ENCODE peak calls at places on chromosomes 11 and 22, in six cellular contexts. One of them, this sample, is unnamed.

GRCh38 chr11:1882265-1883238 is 9.1 kb downstream of the PRR33 start:
- DNase-seq in endothelial cell of umbilical vein: peak; percentile 60
- DNase-seq in K562: peak; percentile 91
- DNase-seq in HepG2: peak; percentile 49
- DNase-seq in GM12878: no peak
- DNase-seq in A549: peak; percentile 73
- DNase-seq in this sample: peak; percentile 81

GRCh38 chr11:71336176-71336995 is 84.0 kb upstream of the SHANK2 start:
- DNase-seq in endothelial cell of umbilical vein: no peak
- DNase-seq in K562: no peak
- DNase-seq in HepG2: no peak
- DNase-seq in GM12878: no peak
- DNase-seq in A549: peak; percentile 10
- DNase-seq in this sample: no peak

GRCh38 chr22:30205281-30206115 is 41.1 kb downstream of the LIF start:
- DNase-seq in endothelial cell of umbilical vein: no peak
- DNase-seq in K562: no peak
- DNase-seq in HepG2: peak; percentile 40
- DNase-seq in GM12878: no peak
- DNase-seq in A549: peak; percentile 99
- DNase-seq in this sample: peak; percentile 82

GRCh38 chr11:47248304-47248663 is 330 bp downstream of the ACP2 start:
- DNase-seq in endothelial cell of umbilical vein: no peak
- DNase-seq in K562: no peak
- DNase-seq in HepG2: no peak
- DNase-seq in GM12878: peak; percentile 39
- DNase-seq in A549: no peak
- DNase-seq in this sample: no peak

GRCh38 chr11:80194625-80195024 is 753.8 kb upstream of the TENM4 start:
- DNase-seq in endothelial cell of umbilical vein: no peak
- DNase-seq in K562: no peak
- DNase-seq in HepG2: no peak
- DNase-seq in GM12878: no peak
- DNase-seq in A549: no peak
- DNase-seq in this sample: no peak

GRCh38 chr11:103110406-103110805 is 1.2 kb downstream of the DYNC2H1 start:
- DNase-seq in endothelial cell of umbilical vein: peak; percentile 21
- DNase-seq in K562: no peak
- DNase-seq in HepG2: no peak
- DNase-seq in GM12878: no peak
- DNase-seq in A549: peak; percentile 12
- DNase-seq in this sample: no peak

GRCh38 chr11:47345890-47346563 is 6.5 kb downstream of the MYBPC3 start:
- DNase-seq in endothelial cell of umbilical vein: no peak
- DNase-seq in K562: no peak
- DNase-seq in HepG2: no peak
- DNase-seq in GM12878: no peak
- DNase-seq in A549: no peak
- DNase-seq in this sample: no peak

GRCh38 chr11:44611687-44612437 is 46.4 kb downstream of the CD82 start:
- DNase-seq in endothelial cell of umbilical vein: no peak
- DNase-seq in K562: no peak
- DNase-seq in HepG2: no peak
- DNase-seq in GM12878: peak; percentile 86
- DNase-seq in A549: no peak
- DNase-seq in this sample: no peak

GRCh38 chr22:18034076-18034475 is 9.7 kb upstream of the MICAL3 start:
- DNase-seq in endothelial cell of umbilical vein: no peak
- DNase-seq in K562: no peak
- DNase-seq in HepG2: no peak
- DNase-seq in GM12878: no peak
- DNase-seq in A549: no peak
- DNase-seq in this sample: no peak

GRCh38 chr11:35006389-35007128 is 90.1 kb downstream of the PDHX start:
- DNase-seq in endothelial cell of umbilical vein: no peak
- DNase-seq in K562: no peak
- DNase-seq in HepG2: no peak
- DNase-seq in GM12878: peak; percentile 95
- DNase-seq in A549: no peak
- DNase-seq in this sample: peak; percentile 80

GRCh38 chr11:128544625-128545024 is 42.7 kb downstream of the ETS1 start:
- DNase-seq in endothelial cell of umbilical vein: peak; percentile 46
- DNase-seq in K562: no peak
- DNase-seq in HepG2: no peak
- DNase-seq in GM12878: no peak
- DNase-seq in A549: no peak
- DNase-seq in this sample: no peak

GRCh38 chr11:119422505-119423416 is at the start of gene THY1:
- DNase-seq in endothelial cell of umbilical vein: no peak
- DNase-seq in K562: no peak
- DNase-seq in HepG2: no peak
- DNase-seq in GM12878: no peak
- DNase-seq in A549: no peak
- DNase-seq in this sample: no peak

GRCh38 chr11:95115597-95115996 is 26.0 kb downstream of the ENDOD1 start:
- DNase-seq in endothelial cell of umbilical vein: no peak
- DNase-seq in K562: no peak
- DNase-seq in HepG2: no peak
- DNase-seq in GM12878: no peak
- DNase-seq in A549: no peak
- DNase-seq in this sample: no peak

GRCh38 chr22:26064048-26064447 is 105.2 kb upstream of the SEZ6L start:
- DNase-seq in endothelial cell of umbilical vein: no peak
- DNase-seq in K562: no peak
- DNase-seq in HepG2: no peak
- DNase-seq in GM12878: no peak
- DNase-seq in A549: no peak
- DNase-seq in this sample: no peak

GRCh38 chr11:66879583-66879982 is 22.7 kb downstream of the LRFN4 start:
- DNase-seq in endothelial cell of umbilical vein: no peak
- DNase-seq in K562: no peak
- DNase-seq in HepG2: no peak
- DNase-seq in GM12878: no peak
- DNase-seq in A549: no peak
- DNase-seq in this sample: no peak

GRCh38 chr22:29190051-29190450 is 15.6 kb upstream of the EMID1 start:
- DNase-seq in endothelial cell of umbilical vein: no peak
- DNase-seq in K562: no peak
- DNase-seq in HepG2: no peak
- DNase-seq in GM12878: no peak
- DNase-seq in A549: no peak
- DNase-seq in this sample: no peak

GRCh38 chr22:46045459-46046298 is 68.7 kb upstream of the WNT7B start:
- DNase-seq in endothelial cell of umbilical vein: no peak
- DNase-seq in K562: no peak
- DNase-seq in HepG2: no peak
- DNase-seq in GM12878: no peak
- DNase-seq in A549: no peak
- DNase-seq in this sample: no peak

GRCh38 chr11:130709531-130709930 is 206.7 kb downstream of the SNX19 start:
- DNase-seq in endothelial cell of umbilical vein: no peak
- DNase-seq in K562: no peak
- DNase-seq in HepG2: no peak
- DNase-seq in GM12878: no peak
- DNase-seq in A549: no peak
- DNase-seq in this sample: no peak

GRCh38 chr22:31977141-31977781 is 32.9 kb downstream of the YWHAH start:
- DNase-seq in endothelial cell of umbilical vein: peak; percentile 48
- DNase-seq in K562: peak; percentile 61
- DNase-seq in HepG2: peak; percentile 62
- DNase-seq in GM12878: peak; percentile 24
- DNase-seq in A549: peak; percentile 72
- DNase-seq in this sample: peak; percentile 77

GRCh38 chr22:22802346-22802970 is 85.2 kb upstream of the IGLL5 start:
- DNase-seq in endothelial cell of umbilical vein: no peak
- DNase-seq in K562: peak; percentile 94
- DNase-seq in HepG2: no peak
- DNase-seq in GM12878: no peak
- DNase-seq in A549: peak; percentile 14
- DNase-seq in this sample: peak; percentile 60

GRCh38 chr11:133507185-133507584 is 25.1 kb downstream of the OPCML start:
- DNase-seq in endothelial cell of umbilical vein: no peak
- DNase-seq in K562: no peak
- DNase-seq in HepG2: no peak
- DNase-seq in GM12878: no peak
- DNase-seq in A549: no peak
- DNase-seq in this sample: no peak

GRCh38 chr22:42074153-42074750 is at the start of gene PHETA2:
- DNase-seq in endothelial cell of umbilical vein: peak; percentile 49
- DNase-seq in K562: no peak
- DNase-seq in HepG2: no peak
- DNase-seq in GM12878: no peak
- DNase-seq in A549: no peak
- DNase-seq in this sample: no peak

GRCh38 chr11:66722745-66723651 is 6.0 kb downstream of the SPTBN2 start:
- DNase-seq in endothelial cell of umbilical vein: no peak
- DNase-seq in K562: no peak
- DNase-seq in HepG2: no peak
- DNase-seq in GM12878: no peak
- DNase-seq in A549: no peak
- DNase-seq in this sample: no peak

GRCh38 chr11:14687943-14688627 is 44.5 kb downstream of the PDE3B start:
- DNase-seq in endothelial cell of umbilical vein: no peak
- DNase-seq in K562: no peak
- DNase-seq in HepG2: peak; percentile 54
- DNase-seq in GM12878: no peak
- DNase-seq in A549: peak; percentile 16
- DNase-seq in this sample: no peak

GRCh38 chr22:38348751-38349496 is 31.7 kb upstream of the CSNK1E start:
- DNase-seq in endothelial cell of umbilical vein: no peak
- DNase-seq in K562: no peak
- DNase-seq in HepG2: no peak
- DNase-seq in GM12878: no peak
- DNase-seq in A549: no peak
- DNase-seq in this sample: no peak
- TF ChIP-seq MYC in endothelial cell of umbilical vein: no peak
- TF ChIP-seq MYC in K562: no peak
- TF ChIP-seq MYC in HepG2: no peak
- TF ChIP-seq MYC in GM12878: no peak
- TF ChIP-seq MYC in A549: no peak
- TF ChIP-seq MYC in this sample: no peak

DNA sequence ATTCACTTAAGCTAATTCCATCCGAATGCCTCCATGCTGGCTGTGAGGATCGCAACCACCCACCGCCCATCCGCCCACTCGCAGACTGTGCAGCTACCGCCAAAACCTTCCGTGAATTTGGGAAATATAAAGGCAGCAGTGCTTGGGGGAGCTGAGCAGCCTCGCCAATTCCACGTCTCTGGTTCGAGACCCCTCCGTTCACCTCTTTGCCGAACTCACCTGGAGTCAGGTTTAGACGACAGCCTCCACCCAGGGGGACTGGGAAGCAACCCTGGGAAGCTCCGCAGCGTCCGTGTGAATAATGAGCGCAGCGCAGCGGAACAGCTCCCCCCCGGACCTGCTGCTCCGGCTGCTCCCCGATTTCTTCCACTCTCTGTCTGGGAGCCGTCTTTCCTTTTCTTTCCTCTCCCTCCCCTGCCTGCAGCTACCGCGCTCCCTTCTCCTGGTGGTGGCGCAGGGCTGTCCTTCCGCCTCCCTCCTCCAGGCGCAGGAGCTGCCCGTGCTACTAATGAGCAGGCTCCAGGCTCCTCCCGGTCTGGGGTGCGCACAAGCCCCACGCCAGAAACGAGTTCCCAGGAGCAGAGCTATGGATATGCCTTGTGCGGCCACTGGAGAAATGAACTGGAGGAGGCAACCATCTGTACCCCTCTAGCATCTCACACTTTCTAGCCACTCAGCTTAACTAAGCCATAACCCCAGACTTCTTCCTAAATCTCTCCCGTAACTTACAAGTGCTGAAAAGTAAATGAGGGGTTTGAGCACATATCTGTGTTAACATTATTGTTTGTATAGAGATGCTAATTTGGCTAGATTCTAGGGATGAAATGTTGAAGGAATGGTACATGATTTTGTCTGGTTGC is 107.3 kb downstream of the XKR3 start:
- DNase-seq in endothelial cell of umbilical vein: no peak
- DNase-seq in K562: no peak
- DNase-seq in HepG2: no peak
- DNase-seq in GM12878: no peak
- DNase-seq in A549: no peak
- DNase-seq in this sample: no peak
- TF ChIP-seq CTCF in endothelial cell of umbilical vein: no peak
- TF ChIP-seq CTCF in K562: peak; percentile 94
- TF ChIP-seq CTCF in HepG2: no peak
- TF ChIP-seq CTCF in GM12878: no peak
- TF ChIP-seq CTCF in A549: no peak
- TF ChIP-seq CTCF in this sample: no peak

GRCh38 chr11:83158965-83159900 is 2.3 kb downstream of the PCF11 start:
- DNase-seq in endothelial cell of umbilical vein: peak; percentile 24
- DNase-seq in K562: no peak
- DNase-seq in HepG2: no peak
- DNase-seq in GM12878: no peak
- DNase-seq in A549: no peak
- DNase-seq in this sample: no peak

GRCh38 chr11:83162377-83162776 is 5.4 kb downstream of the PCF11 start:
- DNase-seq in endothelial cell of umbilical vein: no peak
- DNase-seq in K562: no peak
- DNase-seq in HepG2: no peak
- DNase-seq in GM12878: no peak
- DNase-seq in A549: no peak
- DNase-seq in this sample: no peak

GRCh38 chr11:83161610-83162199 is 4.8 kb downstream of the PCF11 start:
- DNase-seq in endothelial cell of umbilical vein: no peak
- DNase-seq in K562: no peak
- DNase-seq in HepG2: no peak
- DNase-seq in GM12878: no peak
- DNase-seq in A549: no peak
- DNase-seq in this sample: no peak

GRCh38 chr11:83158474-83158786 is 1.5 kb downstream of the PCF11 start:
- DNase-seq in endothelial cell of umbilical vein: no peak
- DNase-seq in K562: no peak
- DNase-seq in HepG2: no peak
- DNase-seq in GM12878: no peak
- DNase-seq in A549: no peak
- DNase-seq in this sample: no peak

GRCh38 chr11:83159901-83160865 is 3.3 kb downstream of the PCF11 start:
- DNase-seq in endothelial cell of umbilical vein: peak; percentile 42
- DNase-seq in K562: no peak
- DNase-seq in HepG2: no peak
- DNase-seq in GM12878: no peak
- DNase-seq in A549: peak; percentile 23
- DNase-seq in this sample: peak; percentile 47
- TF ChIP-seq POLR2A in endothelial cell of umbilical vein: peak; percentile 65
- TF ChIP-seq POLR2A in K562: peak; percentile 48
- TF ChIP-seq POLR2A in HepG2: peak; percentile 16
- TF ChIP-seq POLR2A in GM12878: peak; percentile 44
- TF ChIP-seq POLR2A in A549: no peak
- TF ChIP-seq POLR2A in this sample: no peak

DNA sequence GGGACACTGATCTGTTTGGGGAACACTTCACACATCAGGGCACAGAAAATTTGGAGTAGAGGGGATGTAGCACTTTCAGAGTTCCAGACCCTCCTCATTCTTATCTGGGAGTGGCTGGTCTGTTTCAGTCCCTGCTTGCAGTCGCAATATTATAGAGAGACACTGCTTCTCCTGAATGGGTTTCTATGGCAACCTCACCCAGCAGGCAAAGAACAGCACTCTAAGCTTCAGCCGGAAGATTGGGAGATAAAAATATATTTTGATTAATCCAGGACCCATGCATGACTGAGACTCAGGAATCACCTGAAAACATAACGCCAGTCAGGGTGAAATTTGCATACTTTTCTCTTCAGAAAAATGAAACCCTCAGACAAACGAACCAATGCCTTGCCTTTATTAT is 28.6 kb upstream of the SCN3B start:
- DNase-seq in endothelial cell of umbilical vein: no peak
- DNase-seq in K562: no peak
- DNase-seq in HepG2: no peak
- DNase-seq in GM12878: no peak
- DNase-seq in A549: no peak
- DNase-seq in this sample: no peak
- TF ChIP-seq MYC in endothelial cell of umbilical vein: no peak
- TF ChIP-seq MYC in K562: no peak
- TF ChIP-seq MYC in HepG2: no peak
- TF ChIP-seq MYC in GM12878: no peak
- TF ChIP-seq MYC in A549: no peak
- TF ChIP-seq MYC in this sample: no peak